ENCODE peak calls at places on chromosomes 12 and 14, in ten cellular contexts. One of them, this sample, is unnamed.

GRCh38 chr12:4734625-4735196 is 14.5 kb downstream of the GALNT8 start:
- DNase-seq in heart right ventricle: no peak
- DNase-seq in H9: no peak
- DNase-seq in adipocyte: no peak
- DNase-seq in Panc1: no peak
- DNase-seq in iris pigment epithelial cell: no peak
- DNase-seq in left lung: no peak
- DNase-seq in IMR-90: no peak
- DNase-seq in NCI-H1105 treated with DMSO at 0.1 percent for 48 hours: no peak
- DNase-seq in ELR: no peak
- DNase-seq in this sample: no peak

GRCh38 chr14:52048641-52049204 is 20.1 kb downstream of the NID2 start:
- DNase-seq in adipocyte: no peak
- DNase-seq in heart right ventricle: no peak
- DNase-seq in NCI-H1105 treated with DMSO at 0.1 percent for 48 hours: no peak
- DNase-seq in Panc1: no peak
- DNase-seq in H9: no peak
- DNase-seq in ELR: no peak
- DNase-seq in iris pigment epithelial cell: no peak
- DNase-seq in left lung: no peak
- DNase-seq in IMR-90: no peak
- DNase-seq in this sample: peak; percentile 65

GRCh38 chr12:62917939-62918338 is 17.0 kb downstream of the PPM1H start:
- DNase-seq in H9: no peak
- DNase-seq in left lung: no peak
- DNase-seq in ELR: no peak
- DNase-seq in Panc1: no peak
- DNase-seq in adipocyte: peak; percentile 45
- DNase-seq in NCI-H1105 treated with DMSO at 0.1 percent for 48 hours: no peak
- DNase-seq in IMR-90: peak; percentile 7
- DNase-seq in heart right ventricle: no peak
- DNase-seq in iris pigment epithelial cell: peak; percentile 31
- DNase-seq in this sample: peak; percentile 16

GRCh38 chr12:100128509-100128908 is 14.2 kb downstream of the BLTP3B start:
- DNase-seq in Panc1: no peak
- DNase-seq in NCI-H1105 treated with DMSO at 0.1 percent for 48 hours: no peak
- DNase-seq in IMR-90: peak; percentile 41
- DNase-seq in ELR: peak; percentile 57
- DNase-seq in heart right ventricle: peak; percentile 32
- DNase-seq in H9: peak; percentile 69
- DNase-seq in left lung: no peak
- DNase-seq in adipocyte: peak; percentile 82
- DNase-seq in iris pigment epithelial cell: peak; percentile 58
- DNase-seq in this sample: peak; percentile 41

GRCh38 chr12:27539191-27539631 is 15.2 kb downstream of the PPFIBP1 start:
- DNase-seq in iris pigment epithelial cell: peak; percentile 75
- DNase-seq in heart right ventricle: no peak
- DNase-seq in adipocyte: peak; percentile 61
- DNase-seq in H9: no peak
- DNase-seq in ELR: peak; percentile 74
- DNase-seq in left lung: no peak
- DNase-seq in IMR-90: peak; percentile 71
- DNase-seq in NCI-H1105 treated with DMSO at 0.1 percent for 48 hours: no peak
- DNase-seq in Panc1: no peak
- DNase-seq in this sample: no peak

GRCh38 chr12:108587826-108588225 is 10.1 kb downstream of the TMEM119 start:
- DNase-seq in adipocyte: no peak
- DNase-seq in H9: no peak
- DNase-seq in Panc1: no peak
- DNase-seq in heart right ventricle: no peak
- DNase-seq in iris pigment epithelial cell: no peak
- DNase-seq in ELR: no peak
- DNase-seq in IMR-90: no peak
- DNase-seq in NCI-H1105 treated with DMSO at 0.1 percent for 48 hours: no peak
- DNase-seq in left lung: no peak
- DNase-seq in this sample: no peak

GRCh38 chr14:60922050-60922449 is 58.8 kb downstream of the TRMT5 start:
- DNase-seq in NCI-H1105 treated with DMSO at 0.1 percent for 48 hours: peak; percentile 88
- DNase-seq in left lung: no peak
- DNase-seq in IMR-90: peak; percentile 62
- DNase-seq in heart right ventricle: no peak
- DNase-seq in H9: no peak
- DNase-seq in Panc1: no peak
- DNase-seq in adipocyte: no peak
- DNase-seq in ELR: peak; percentile 66
- DNase-seq in iris pigment epithelial cell: peak; percentile 46
- DNase-seq in this sample: no peak

GRCh38 chr12:23621910-23622309 is 327.6 kb downstream of the SOX5 start:
- DNase-seq in NCI-H1105 treated with DMSO at 0.1 percent for 48 hours: peak; percentile 62
- DNase-seq in left lung: no peak
- DNase-seq in heart right ventricle: no peak
- DNase-seq in H9: no peak
- DNase-seq in adipocyte: no peak
- DNase-seq in IMR-90: no peak
- DNase-seq in Panc1: no peak
- DNase-seq in iris pigment epithelial cell: no peak
- DNase-seq in ELR: no peak
- DNase-seq in this sample: no peak

GRCh38 chr12:11500222-11500860 is 105.0 kb upstream of the PRB2 start:
- DNase-seq in adipocyte: peak; percentile 90
- DNase-seq in ELR: peak; percentile 54
- DNase-seq in left lung: peak; percentile 84
- DNase-seq in NCI-H1105 treated with DMSO at 0.1 percent for 48 hours: peak; percentile 78
- DNase-seq in IMR-90: peak; percentile 50
- DNase-seq in H9: peak; percentile 95
- DNase-seq in Panc1: no peak
- DNase-seq in iris pigment epithelial cell: peak; percentile 53
- DNase-seq in heart right ventricle: peak; percentile 83
- DNase-seq in this sample: peak; percentile 95

GRCh38 chr14:64293976-64294671 is at the start of gene ESR2:
- DNase-seq in adipocyte: peak; percentile 39
- DNase-seq in heart right ventricle: peak; percentile 29
- DNase-seq in ELR: peak; percentile 32
- DNase-seq in Panc1: no peak
- DNase-seq in iris pigment epithelial cell: peak; percentile 56
- DNase-seq in left lung: peak; percentile 47
- DNase-seq in IMR-90: peak; percentile 36
- DNase-seq in H9: peak; percentile 56
- DNase-seq in NCI-H1105 treated with DMSO at 0.1 percent for 48 hours: peak; percentile 71
- DNase-seq in this sample: peak; percentile 64

GRCh38 chr14:65483647-65484046 is 71.1 kb downstream of the FUT8 start:
- DNase-seq in ELR: peak; percentile 62
- DNase-seq in H9: no peak
- DNase-seq in left lung: no peak
- DNase-seq in iris pigment epithelial cell: peak; percentile 21
- DNase-seq in adipocyte: no peak
- DNase-seq in IMR-90: peak; percentile 14
- DNase-seq in NCI-H1105 treated with DMSO at 0.1 percent for 48 hours: no peak
- DNase-seq in Panc1: no peak
- DNase-seq in heart right ventricle: no peak
- DNase-seq in this sample: no peak

GRCh38 chr12:10205251-10205807 is 7.3 kb upstream of the GABARAPL1 start:
- DNase-seq in iris pigment epithelial cell: peak; percentile 82
- DNase-seq in adipocyte: peak; percentile 40
- DNase-seq in heart right ventricle: no peak
- DNase-seq in Panc1: no peak
- DNase-seq in NCI-H1105 treated with DMSO at 0.1 percent for 48 hours: no peak
- DNase-seq in IMR-90: peak; percentile 53
- DNase-seq in ELR: peak; percentile 88
- DNase-seq in left lung: no peak
- DNase-seq in H9: no peak
- DNase-seq in this sample: peak; percentile 35

GRCh38 chr14:70655110-70655826 is 13.6 kb downstream of the TTC9 start:
- DNase-seq in ELR: peak; percentile 21
- DNase-seq in H9: peak; percentile 85
- DNase-seq in iris pigment epithelial cell: no peak
- DNase-seq in heart right ventricle: no peak
- DNase-seq in left lung: no peak
- DNase-seq in NCI-H1105 treated with DMSO at 0.1 percent for 48 hours: no peak
- DNase-seq in Panc1: no peak
- DNase-seq in IMR-90: no peak
- DNase-seq in adipocyte: no peak
- DNase-seq in this sample: no peak

GRCh38 chr12:104506691-104507401 is 50.1 kb downstream of the CHST11 start:
- DNase-seq in left lung: no peak
- DNase-seq in heart right ventricle: no peak
- DNase-seq in IMR-90: no peak
- DNase-seq in adipocyte: no peak
- DNase-seq in ELR: no peak
- DNase-seq in iris pigment epithelial cell: no peak
- DNase-seq in H9: peak; percentile 72
- DNase-seq in NCI-H1105 treated with DMSO at 0.1 percent for 48 hours: peak; percentile 99
- DNase-seq in Panc1: no peak
- DNase-seq in this sample: no peak

GRCh38 chr14:82067221-82067620 is 533.6 kb upstream of the SEL1L start:
- DNase-seq in H9: no peak
- DNase-seq in adipocyte: no peak
- DNase-seq in left lung: no peak
- DNase-seq in ELR: no peak
- DNase-seq in Panc1: no peak
- DNase-seq in IMR-90: no peak
- DNase-seq in NCI-H1105 treated with DMSO at 0.1 percent for 48 hours: peak; percentile 90
- DNase-seq in heart right ventricle: no peak
- DNase-seq in iris pigment epithelial cell: no peak
- DNase-seq in this sample: peak; percentile 17

GRCh38 chr14:67285876-67286452 is 44.7 kb downstream of the PALS1 start:
- DNase-seq in ELR: peak; percentile 76
- DNase-seq in adipocyte: peak; percentile 87
- DNase-seq in Panc1: no peak
- DNase-seq in NCI-H1105 treated with DMSO at 0.1 percent for 48 hours: peak; percentile 62
- DNase-seq in left lung: no peak
- DNase-seq in iris pigment epithelial cell: peak; percentile 58
- DNase-seq in IMR-90: peak; percentile 64
- DNase-seq in heart right ventricle: no peak
- DNase-seq in H9: no peak
- DNase-seq in this sample: peak; percentile 58

GRCh38 chr14:97978336-97978735 is 1181.2 kb downstream of the VRK1 start:
- DNase-seq in left lung: peak; percentile 83
- DNase-seq in adipocyte: peak; percentile 27
- DNase-seq in H9: peak; percentile 87
- DNase-seq in IMR-90: no peak
- DNase-seq in iris pigment epithelial cell: peak; percentile 16
- DNase-seq in Panc1: no peak
- DNase-seq in NCI-H1105 treated with DMSO at 0.1 percent for 48 hours: peak; percentile 92
- DNase-seq in ELR: no peak
- DNase-seq in heart right ventricle: peak; percentile 78
- DNase-seq in this sample: peak; percentile 90

GRCh38 chr14:96040836-96041371 is 1.7 kb downstream of the C14orf132 start:
- DNase-seq in ELR: peak; percentile 8
- DNase-seq in Panc1: no peak
- DNase-seq in IMR-90: peak; percentile 66
- DNase-seq in left lung: no peak
- DNase-seq in heart right ventricle: no peak
- DNase-seq in adipocyte: peak; percentile 49
- DNase-seq in iris pigment epithelial cell: peak; percentile 39
- DNase-seq in H9: no peak
- DNase-seq in NCI-H1105 treated with DMSO at 0.1 percent for 48 hours: no peak
- DNase-seq in this sample: peak; percentile 59

GRCh38 chr14:34971381-34971780 is 11.4 kb upstream of the SRP54 start:
- DNase-seq in H9: no peak
- DNase-seq in iris pigment epithelial cell: peak; percentile 40
- DNase-seq in NCI-H1105 treated with DMSO at 0.1 percent for 48 hours: no peak
- DNase-seq in IMR-90: peak; percentile 56
- DNase-seq in adipocyte: peak; percentile 17
- DNase-seq in heart right ventricle: no peak
- DNase-seq in left lung: no peak
- DNase-seq in Panc1: peak; percentile 12
- DNase-seq in ELR: peak; percentile 70
- DNase-seq in this sample: peak; percentile 34

GRCh38 chr14:54747616-54748015 is 155.0 kb downstream of the GCH1 start:
- DNase-seq in adipocyte: no peak
- DNase-seq in NCI-H1105 treated with DMSO at 0.1 percent for 48 hours: no peak
- DNase-seq in left lung: no peak
- DNase-seq in IMR-90: no peak
- DNase-seq in heart right ventricle: no peak
- DNase-seq in Panc1: no peak
- DNase-seq in ELR: no peak
- DNase-seq in iris pigment epithelial cell: no peak
- DNase-seq in H9: no peak
- DNase-seq in this sample: no peak

GRCh38 chr12:115451151-115451784 is 767.3 kb upstream of the TBX3 start:
- DNase-seq in NCI-H1105 treated with DMSO at 0.1 percent for 48 hours: no peak
- DNase-seq in Panc1: no peak
- DNase-seq in iris pigment epithelial cell: no peak
- DNase-seq in ELR: no peak
- DNase-seq in left lung: no peak
- DNase-seq in IMR-90: no peak
- DNase-seq in heart right ventricle: no peak
- DNase-seq in H9: no peak
- DNase-seq in adipocyte: no peak
- DNase-seq in this sample: no peak

GRCh38 chr12:68042212-68042699 is 53.0 kb downstream of the IFNG-AS1 start:
- DNase-seq in NCI-H1105 treated with DMSO at 0.1 percent for 48 hours: peak; percentile 71
- DNase-seq in IMR-90: peak; percentile 3
- DNase-seq in left lung: no peak
- DNase-seq in H9: no peak
- DNase-seq in adipocyte: no peak
- DNase-seq in heart right ventricle: no peak
- DNase-seq in ELR: no peak
- DNase-seq in iris pigment epithelial cell: no peak
- DNase-seq in Panc1: no peak
- DNase-seq in this sample: peak; percentile 29

GRCh38 chr14:23300687-23301223 is 1.9 kb downstream of the PPP1R3E start:
- DNase-seq in left lung: no peak
- DNase-seq in NCI-H1105 treated with DMSO at 0.1 percent for 48 hours: peak; percentile 22
- DNase-seq in heart right ventricle: peak; percentile 71
- DNase-seq in Panc1: no peak
- DNase-seq in H9: no peak
- DNase-seq in IMR-90: peak; percentile 13
- DNase-seq in ELR: peak; percentile 43
- DNase-seq in iris pigment epithelial cell: peak; percentile 18
- DNase-seq in adipocyte: peak; percentile 60
- DNase-seq in this sample: peak; percentile 51

GRCh38 chr12:20486233-20486632 is 117.9 kb downstream of the PDE3A start:
- DNase-seq in Panc1: no peak
- DNase-seq in iris pigment epithelial cell: no peak
- DNase-seq in adipocyte: no peak
- DNase-seq in left lung: no peak
- DNase-seq in H9: no peak
- DNase-seq in ELR: no peak
- DNase-seq in IMR-90: peak; percentile 40
- DNase-seq in heart right ventricle: no peak
- DNase-seq in NCI-H1105 treated with DMSO at 0.1 percent for 48 hours: no peak
- DNase-seq in this sample: no peak

GRCh38 chr12:28937196-28937595 is 211.9 kb upstream of the FAR2 start:
- DNase-seq in heart right ventricle: no peak
- DNase-seq in left lung: no peak
- DNase-seq in IMR-90: peak; percentile 76
- DNase-seq in adipocyte: no peak
- DNase-seq in NCI-H1105 treated with DMSO at 0.1 percent for 48 hours: no peak
- DNase-seq in H9: no peak
- DNase-seq in iris pigment epithelial cell: peak; percentile 92
- DNase-seq in Panc1: no peak
- DNase-seq in ELR: no peak
- DNase-seq in this sample: peak; percentile 58

GRCh38 chr12:75446857-75447256 is 33.7 kb upstream of the GLIPR1 start:
- DNase-seq in iris pigment epithelial cell: peak; percentile 79
- DNase-seq in NCI-H1105 treated with DMSO at 0.1 percent for 48 hours: no peak
- DNase-seq in H9: no peak
- DNase-seq in heart right ventricle: no peak
- DNase-seq in Panc1: no peak
- DNase-seq in IMR-90: peak; percentile 85
- DNase-seq in ELR: peak; percentile 95
- DNase-seq in left lung: no peak
- DNase-seq in adipocyte: peak; percentile 55
- DNase-seq in this sample: peak; percentile 54

GRCh38 chr12:119369907-119370546 is 35.5 kb downstream of the CCDC60 start:
- DNase-seq in ELR: no peak
- DNase-seq in adipocyte: no peak
- DNase-seq in IMR-90: no peak
- DNase-seq in heart right ventricle: no peak
- DNase-seq in Panc1: no peak
- DNase-seq in left lung: no peak
- DNase-seq in H9: no peak
- DNase-seq in iris pigment epithelial cell: no peak
- DNase-seq in NCI-H1105 treated with DMSO at 0.1 percent for 48 hours: peak; percentile 90
- DNase-seq in this sample: no peak

GRCh38 chr12:13038491-13039161 is 5.6 kb upstream of the FAM234B start:
- DNase-seq in ELR: peak; percentile 56
- DNase-seq in Panc1: no peak
- DNase-seq in NCI-H1105 treated with DMSO at 0.1 percent for 48 hours: no peak
- DNase-seq in IMR-90: peak; percentile 86
- DNase-seq in left lung: no peak
- DNase-seq in iris pigment epithelial cell: peak; percentile 79
- DNase-seq in heart right ventricle: no peak
- DNase-seq in adipocyte: peak; percentile 59
- DNase-seq in H9: no peak
- DNase-seq in this sample: peak; percentile 69

This sample was measured in astrocyte of the hippocampus.